ENCODE peak calls at places on chromosomes 5 and 9, in ten cellular contexts. K, M, T, N, G, Q, J, W, U and P are unnamed samples.

GRCh38 chr5:58227858-58228257 is 232.0 kb downstream of the PLK2 start:
- DNase-seq in K (no peak), M (no peak), T (no peak), N (no peak), G (no peak), Q (no peak), J (no peak), W (no peak), U (no peak), P (no peak)

GRCh38 chr5:91361055-91361701 is 21.9 kb downstream of the ARRDC3 start:
- DNase-seq in K (no peak), M (peak), T (no peak), N (no peak), G (no peak), Q (peak), J (no peak), W (no peak), U (no peak), P (no peak)

GRCh38 chr5:78610163-78610583 is 38.4 kb downstream of the LHFPL2 start:
- DNase-seq in K (peak), M (peak), T (no peak), N (no peak), G (no peak), Q (no peak), J (no peak), W (no peak), U (peak), P (peak)

GRCh38 chr9:12753931-12754330 is 20.9 kb upstream of the LURAP1L start:
- DNase-seq in K (no peak), M (no peak), T (no peak), N (no peak), G (no peak), Q (no peak), J (no peak), W (no peak), U (no peak), P (no peak)

GRCh38 chr5:88045931-88046461 is 222.6 kb downstream of the TMEM161B start:
- DNase-seq in K (no peak), M (no peak), T (no peak), N (no peak), G (no peak), Q (no peak), J (no peak), W (no peak), U (no peak), P (no peak)

GRCh38 chr5:14424011-14424685 is 157.4 kb upstream of the OTULINL start:
- DNase-seq in K (no peak), M (no peak), T (no peak), N (no peak), G (no peak), Q (no peak), J (no peak), W (no peak), U (no peak), P (no peak)

GRCh38 chr5:107670028-107670926 is 460 bp downstream of the EFNA5 start:
- DNase-seq in K (peak), M (peak), T (no peak), N (peak), G (peak), Q (no peak), J (peak), W (peak), U (peak), P (peak)

GRCh38 chr5:142512041-142512679 is 173.7 kb downstream of the FGF1 start:
- DNase-seq in K (peak), M (no peak), T (no peak), N (no peak), G (peak), Q (no peak), J (no peak), W (no peak), U (peak), P (no peak)

GRCh38 chr9:122338989-122339388 is 31.8 kb upstream of the PTGS1 start:
- DNase-seq in K (no peak), M (no peak), T (no peak), N (peak), G (no peak), Q (no peak), J (no peak), W (no peak), U (no peak), P (no peak)

GRCh38 chr5:40485021-40485998 is 194.4 kb upstream of the PTGER4 start:
- DNase-seq in K (no peak), M (no peak), T (no peak), N (no peak), G (no peak), Q (peak), J (no peak), W (no peak), U (no peak), P (no peak)

GRCh38 chr9:18255747-18256146 is 218.2 kb upstream of the ADAMTSL1 start:
- DNase-seq in K (no peak), M (peak), T (no peak), N (no peak), G (no peak), Q (no peak), J (no peak), W (no peak), U (no peak), P (no peak)

GRCh38 chr5:110356687-110357086 is 369.8 kb downstream of the TMEM232 start:
- DNase-seq in K (no peak), M (peak), T (no peak), N (no peak), G (no peak), Q (no peak), J (no peak), W (no peak), U (no peak), P (no peak)

GRCh38 chr5:54018438-54018837 is 291.9 kb downstream of the ARL15 start:
- DNase-seq in K (no peak), M (no peak), T (no peak), N (no peak), G (no peak), Q (no peak), J (no peak), W (no peak), U (no peak), P (no peak)

GRCh38 chr5:82074968-82075367 is 103.1 kb downstream of the ATG10 start:
- DNase-seq in K (no peak), M (no peak), T (no peak), N (no peak), G (no peak), Q (no peak), J (no peak), W (no peak), U (no peak), P (no peak)

DNA sequence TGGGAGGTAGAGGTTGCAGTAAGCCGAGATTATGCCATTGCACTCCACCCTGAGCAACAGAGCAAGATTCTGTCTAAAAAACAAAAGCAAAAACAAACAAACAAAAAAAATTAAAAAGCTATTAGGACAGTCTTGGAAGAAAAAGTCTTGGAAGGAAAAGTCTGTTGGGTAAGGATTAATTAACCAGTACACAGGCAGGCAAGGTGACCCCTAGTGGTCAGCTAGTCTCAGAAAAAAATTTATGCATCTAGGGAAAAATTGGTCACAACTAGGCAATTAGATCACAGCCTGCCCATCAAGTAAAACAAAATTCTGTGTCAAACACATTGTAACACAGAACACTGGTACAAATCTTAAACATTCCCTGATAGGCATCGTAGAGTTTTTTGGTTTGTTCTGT is 6.7 kb upstream of the ANKRD18B start:
- DNase-seq in K (no peak), M (peak), T (no peak), N (no peak), G (no peak), Q (peak), J (no peak), W (no peak), U (peak), P (no peak)
- TF ChIP-seq CTCF in K (no peak), M (peak), T (peak), N (no peak), G (no peak), Q (peak), J (peak), W (peak), U (peak), P (no peak)

GRCh38 chr5:180212363-180213255 is 3.6 kb upstream of the RASGEF1C start:
- DNase-seq in K (no peak), M (no peak), T (no peak), N (peak), G (no peak), Q (no peak), J (no peak), W (no peak), U (no peak), P (peak)
- H3K4me3 ChIP-seq in K (no peak), M (no peak), T (no peak), N (no peak), G (no peak), Q (no peak), J (no peak), W (no peak), U (no peak), P (no peak)

DNA sequence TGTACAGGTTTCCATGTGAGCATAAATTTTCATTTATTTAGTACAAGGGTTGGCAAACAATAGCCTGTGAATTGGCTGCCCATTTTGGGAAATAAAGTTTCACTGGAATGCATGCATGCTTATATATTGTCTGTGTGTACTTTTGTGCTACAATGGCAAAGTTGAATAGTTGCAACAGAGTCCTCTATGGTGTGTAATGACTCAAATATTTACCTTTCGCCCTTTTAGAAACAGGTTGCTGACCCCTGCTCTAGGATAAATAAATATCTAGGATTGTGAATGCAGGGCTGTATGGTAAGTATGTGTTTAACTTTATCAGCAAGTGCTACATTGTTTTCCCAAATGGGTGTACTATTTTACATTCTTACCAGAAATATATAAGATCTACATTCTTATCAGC is 47.2 kb downstream of the XRCC4 start:
- DNase-seq in K (no peak), M (no peak), T (no peak), N (no peak), G (no peak), Q (no peak), J (no peak), W (no peak), U (no peak), P (no peak)
- H3K27ac ChIP-seq in K (no peak), M (no peak), T (no peak), N (no peak), G (no peak), Q (no peak), J (no peak), W (no peak), U (no peak), P (no peak)

GRCh38 chr9:120386390-120387131 is 193.4 kb downstream of the CDK5RAP2 start:
- DNase-seq in K (no peak), M (peak), T (no peak), N (no peak), G (no peak), Q (no peak), J (no peak), W (no peak), U (peak), P (peak)
- TF ChIP-seq CTCF in K (no peak), M (no peak), T (no peak), N (no peak), G (no peak), Q (no peak), J (no peak), W (no peak), U (no peak), P (no peak)

DNA sequence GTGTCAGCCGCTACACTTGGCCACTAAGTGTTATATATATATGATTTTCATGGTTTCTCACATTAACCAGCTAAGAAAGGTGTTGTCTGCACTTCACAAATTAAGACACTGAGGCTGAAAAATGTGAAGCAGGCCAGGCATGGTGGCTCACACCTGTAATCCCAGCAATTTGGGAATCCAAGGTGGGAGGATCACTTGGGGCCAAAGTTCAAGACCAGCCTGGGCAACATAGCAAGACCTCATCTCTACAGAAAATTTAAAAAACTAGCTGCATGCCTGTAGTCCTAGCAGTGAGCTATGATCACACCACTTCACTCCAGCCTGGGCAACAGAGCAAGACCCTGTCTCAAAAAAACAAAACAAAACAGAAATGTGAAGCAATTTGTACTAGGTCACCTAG is 1.8 kb downstream of the COQ4 start:
- DNase-seq in K (no peak), M (no peak), T (no peak), N (no peak), G (no peak), Q (no peak), J (no peak), W (no peak), U (no peak), P (no peak)
- H3K4me3 ChIP-seq in K (no peak), M (no peak), T (no peak), N (peak), G (no peak), Q (peak), J (no peak), W (no peak), U (no peak), P (no peak)

GRCh38 chr5:179802950-179803562 is 3.6 kb downstream of the MGAT4B start:
- DNase-seq in K (no peak), M (no peak), T (no peak), N (peak), G (no peak), Q (no peak), J (no peak), W (no peak), U (no peak), P (peak)
- H3K27ac ChIP-seq in K (no peak), M (no peak), T (peak), N (peak), G (no peak), Q (no peak), J (no peak), W (no peak), U (no peak), P (peak)

DNA sequence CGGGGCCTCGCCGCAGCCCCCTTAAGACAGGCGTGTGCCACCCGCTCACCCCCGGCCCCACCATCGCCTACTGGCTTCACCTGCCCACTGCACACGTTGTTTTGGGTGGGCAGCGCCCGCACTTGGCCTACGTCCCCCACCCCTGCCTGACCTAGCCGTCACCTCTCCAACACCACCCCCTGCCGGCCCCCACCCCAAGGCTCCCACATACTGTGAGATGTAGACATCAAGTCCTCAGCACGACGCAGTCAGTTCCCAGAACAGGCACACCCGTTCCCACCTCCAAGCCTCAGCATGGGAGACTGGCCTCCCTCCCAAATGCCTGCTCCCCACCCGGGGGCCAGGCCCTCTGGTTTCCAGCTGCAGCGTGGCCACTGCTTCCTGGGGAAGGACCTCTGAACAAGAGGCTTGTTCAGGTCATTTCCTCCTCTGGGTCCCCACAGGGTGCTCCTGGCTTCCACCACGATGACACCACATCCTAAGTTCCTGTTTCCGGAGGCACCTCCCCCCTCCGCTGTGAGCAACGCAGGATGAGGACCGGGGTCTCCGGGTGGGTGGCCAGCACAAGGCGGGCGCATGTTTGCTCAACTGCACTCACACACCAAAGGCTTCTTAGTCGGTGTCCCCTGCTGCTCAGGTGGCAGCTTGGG is 11.3 kb downstream of the DBN1 start:
- DNase-seq in K (no peak), M (no peak), T (no peak), N (peak), G (no peak), Q (no peak), J (peak), W (peak), U (no peak), P (no peak)
- TF ChIP-seq CTCF in K (no peak), M (no peak), T (no peak), N (no peak), G (no peak), Q (no peak), J (no peak), W (no peak), U (no peak), P (no peak)

DNA sequence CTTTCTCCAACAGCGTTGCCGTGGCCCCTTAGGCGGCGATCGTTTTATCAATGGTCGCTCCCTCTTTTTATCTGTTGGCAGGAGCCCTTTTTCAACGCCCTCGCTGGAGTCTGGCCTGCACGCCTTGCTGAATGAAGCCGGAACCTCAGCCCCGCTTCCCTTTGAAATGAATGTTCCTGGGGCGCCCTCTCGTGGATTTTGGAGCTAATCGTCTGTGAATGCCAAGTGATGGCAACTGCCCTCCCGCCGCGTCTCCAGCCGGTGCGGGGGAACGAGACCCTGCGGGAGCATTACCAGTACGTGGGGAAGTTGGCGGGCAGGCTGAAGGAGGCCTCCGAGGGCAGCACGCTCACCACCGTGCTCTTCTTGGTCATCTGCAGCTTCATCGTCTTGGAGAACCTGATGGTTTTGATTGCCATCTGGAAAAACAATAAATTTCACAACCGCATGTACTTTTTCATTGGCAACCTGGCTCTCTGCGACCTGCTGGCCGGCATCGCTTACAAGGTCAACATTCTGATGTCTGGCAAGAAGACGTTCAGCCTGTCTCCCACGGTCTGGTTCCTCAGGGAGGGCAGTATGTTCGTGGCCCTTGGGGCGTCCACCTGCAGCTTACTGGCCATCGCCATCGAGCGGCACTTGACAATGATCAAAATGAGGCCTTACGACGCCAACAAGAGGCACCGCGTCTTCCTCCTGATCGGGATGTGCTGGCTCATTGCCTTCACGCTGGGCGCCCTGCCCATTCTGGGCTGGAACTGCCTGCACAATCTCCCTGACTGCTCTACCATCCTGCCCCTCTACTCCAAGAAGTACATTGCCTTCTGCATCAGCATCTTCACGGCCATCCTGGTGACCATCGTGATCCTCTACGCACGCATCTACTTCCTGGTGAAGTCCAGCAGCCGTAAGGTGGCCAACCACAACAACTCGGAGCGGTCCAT is 10.0 kb downstream of the S1PR3 start:
- DNase-seq in K (peak), M (peak), T (peak), N (peak), G (peak), Q (peak), J (peak), W (peak), U (peak), P (peak)
- H3K4me3 ChIP-seq in K (no peak), M (no peak), T (no peak), N (no peak), G (no peak), Q (no peak), J (peak), W (peak), U (no peak), P (no peak)

DNA sequence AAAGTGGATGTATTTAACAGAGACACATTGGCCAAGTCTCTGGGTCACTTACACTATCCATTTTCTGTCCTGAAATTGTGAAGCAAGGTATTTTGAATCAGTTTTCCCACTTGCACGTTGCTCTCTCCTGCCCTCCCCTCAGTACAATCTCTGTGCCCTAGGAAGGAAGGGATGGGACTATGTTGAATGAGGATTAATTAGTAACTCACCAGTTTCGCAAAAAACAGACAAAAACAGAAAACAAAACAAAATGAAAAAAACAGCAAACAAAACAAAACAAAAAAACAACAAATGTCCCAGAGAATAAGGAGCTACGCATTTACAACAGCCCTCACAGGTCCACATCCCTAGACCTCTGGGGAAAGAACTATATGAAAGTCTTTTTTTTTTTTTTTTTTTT is 1.1 kb upstream of the CD14 start:
- DNase-seq in K (no peak), M (no peak), T (no peak), N (no peak), G (no peak), Q (no peak), J (no peak), W (no peak), U (no peak), P (no peak)
- H3K27ac ChIP-seq in K (no peak), M (no peak), T (no peak), N (peak), G (no peak), Q (no peak), J (peak), W (peak), U (no peak), P (no peak)

DNA sequence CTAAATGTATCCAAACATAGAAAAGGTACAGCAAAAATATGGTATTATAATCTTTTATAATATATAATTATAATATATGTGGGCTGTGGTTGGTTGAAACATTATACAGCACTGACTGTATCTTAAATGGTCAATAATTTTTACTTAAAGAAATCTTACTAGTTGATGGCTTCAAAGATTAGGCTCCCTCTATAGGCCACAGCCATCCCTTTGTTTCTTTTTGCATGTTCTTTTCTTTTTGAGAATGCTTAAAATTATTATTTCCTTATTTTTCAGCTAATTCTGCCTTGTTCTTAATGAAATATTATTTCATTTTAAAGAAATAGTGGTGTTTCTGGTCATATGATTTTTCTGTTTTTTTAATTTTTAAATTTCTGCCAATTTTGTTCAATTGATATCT is 128.5 kb downstream of the MAST4 start:
- DNase-seq in K (no peak), M (no peak), T (no peak), N (no peak), G (no peak), Q (no peak), J (no peak), W (no peak), U (no peak), P (no peak)
- TF ChIP-seq CTCF in K (no peak), M (peak), T (no peak), N (no peak), G (no peak), Q (peak), J (no peak), W (no peak), U (no peak), P (no peak)